ENCODE peak calls at places on chromosomes 5 and 9, in four cellular contexts. J is mesendoderm, O is H9, L is H1. F is an unnamed sample.

GRCh38 chr9:137159105-137160053 is 10.5 kb downstream of the LRRC26 start:
- DNase-seq in J (no peak), O (no peak), L (no peak), F (no peak)

GRCh38 chr5:89372176-89372575 is 489.2 kb upstream of the MEF2C start:
- DNase-seq in J (no peak), O (no peak), L (no peak), F (no peak)

GRCh38 chr9:138015021-138015829 is 137.6 kb downstream of the CACNA1B start:
- DNase-seq in J (no peak), O (no peak), L (no peak), F (no peak)

GRCh38 chr5:6710078-6710477 is 3.2 kb upstream of the TENT4A start:
- DNase-seq in J (no peak), O (no peak), L (no peak), F (no peak)

GRCh38 chr9:125238915-125239446 is 2.2 kb downstream of the HSPA5 start:
- DNase-seq in J (no peak), O (no peak), L (no peak), F (no peak)

GRCh38 chr5:67957374-67957773 is 258.2 kb upstream of the PIK3R1 start:
- DNase-seq in J (peak), O (no peak), L (no peak), F (no peak)

GRCh38 chr9:23686896-23687295 is 139.1 kb downstream of the ELAVL2 start:
- DNase-seq in J (no peak), O (no peak), L (no peak), F (no peak)

GRCh38 chr5:81534481-81534840 is 140.5 kb upstream of the ACOT12 start:
- DNase-seq in J (no peak), O (no peak), L (no peak), F (peak)

GRCh38 chr9:126532019-126532462 is 81.7 kb upstream of the LMX1B start:
- DNase-seq in J (no peak), O (peak), L (no peak), F (no peak)

GRCh38 chr9:135244751-135245221 is 157.3 kb downstream of the OLFM1 start:
- DNase-seq in J (no peak), O (no peak), L (no peak), F (no peak)

GRCh38 chr5:128259530-128260145 is 176.1 kb downstream of the SLC12A2 start:
- DNase-seq in J (no peak), O (no peak), L (no peak), F (no peak)

DNA sequence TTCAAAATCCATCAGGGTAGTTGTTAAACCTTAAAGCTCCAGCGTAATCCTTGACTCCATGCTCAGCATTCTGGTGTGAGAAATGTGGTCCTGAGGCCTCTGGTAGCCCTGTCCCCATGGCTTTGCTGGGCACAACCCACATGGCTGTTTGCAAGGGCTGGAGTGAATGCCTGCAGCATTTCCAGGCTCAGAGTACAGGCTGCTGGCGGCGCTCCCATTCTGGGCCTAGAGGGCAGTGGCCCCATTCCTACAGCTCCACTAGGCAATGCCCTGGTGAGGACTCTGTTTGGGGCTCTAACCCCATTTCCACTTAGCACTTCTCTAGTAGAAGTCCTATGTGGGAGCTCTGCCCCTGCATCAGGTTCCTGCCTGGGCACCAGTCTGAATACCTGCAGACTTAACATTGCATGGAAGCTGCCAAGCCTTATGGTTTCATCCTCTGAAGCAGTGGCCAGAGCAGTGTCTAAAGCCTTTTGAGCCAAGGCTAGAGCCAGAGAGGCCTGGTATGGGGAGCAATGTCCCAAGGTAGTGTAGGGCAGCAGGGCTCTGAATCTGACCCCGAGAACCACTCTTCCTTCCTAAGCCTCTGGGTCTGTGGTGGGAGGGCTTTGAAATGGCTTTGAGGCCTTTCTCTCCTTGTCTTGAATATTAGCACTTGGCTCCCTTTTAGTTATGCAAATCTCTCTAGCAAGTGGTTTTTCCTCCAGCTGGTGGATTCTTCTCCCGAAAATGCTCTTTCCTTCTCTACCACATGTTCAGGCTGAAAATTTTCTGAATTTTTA is 5.8 kb upstream of the ALDH1A1 start:
- DNase-seq in J (no peak), O (peak), L (no peak), F (no peak)
- H4K5ac ChIP-seq in J (no peak), O (no peak), L (no peak), F (no peak)

GRCh38 chr9:94554078-94554438 is 825 bp upstream of the PCAT7 start:
- DNase-seq in J (no peak), O (no peak), L (no peak), F (no peak)

GRCh38 chr9:94560237-94560636 is 5.4 kb downstream of the PCAT7 start:
- DNase-seq in J (no peak), O (no peak), L (no peak), F (no peak)

GRCh38 chr9:94553029-94553938 is 1.6 kb upstream of the PCAT7 start:
- DNase-seq in J (peak), O (peak), L (no peak), F (no peak)

DNA sequence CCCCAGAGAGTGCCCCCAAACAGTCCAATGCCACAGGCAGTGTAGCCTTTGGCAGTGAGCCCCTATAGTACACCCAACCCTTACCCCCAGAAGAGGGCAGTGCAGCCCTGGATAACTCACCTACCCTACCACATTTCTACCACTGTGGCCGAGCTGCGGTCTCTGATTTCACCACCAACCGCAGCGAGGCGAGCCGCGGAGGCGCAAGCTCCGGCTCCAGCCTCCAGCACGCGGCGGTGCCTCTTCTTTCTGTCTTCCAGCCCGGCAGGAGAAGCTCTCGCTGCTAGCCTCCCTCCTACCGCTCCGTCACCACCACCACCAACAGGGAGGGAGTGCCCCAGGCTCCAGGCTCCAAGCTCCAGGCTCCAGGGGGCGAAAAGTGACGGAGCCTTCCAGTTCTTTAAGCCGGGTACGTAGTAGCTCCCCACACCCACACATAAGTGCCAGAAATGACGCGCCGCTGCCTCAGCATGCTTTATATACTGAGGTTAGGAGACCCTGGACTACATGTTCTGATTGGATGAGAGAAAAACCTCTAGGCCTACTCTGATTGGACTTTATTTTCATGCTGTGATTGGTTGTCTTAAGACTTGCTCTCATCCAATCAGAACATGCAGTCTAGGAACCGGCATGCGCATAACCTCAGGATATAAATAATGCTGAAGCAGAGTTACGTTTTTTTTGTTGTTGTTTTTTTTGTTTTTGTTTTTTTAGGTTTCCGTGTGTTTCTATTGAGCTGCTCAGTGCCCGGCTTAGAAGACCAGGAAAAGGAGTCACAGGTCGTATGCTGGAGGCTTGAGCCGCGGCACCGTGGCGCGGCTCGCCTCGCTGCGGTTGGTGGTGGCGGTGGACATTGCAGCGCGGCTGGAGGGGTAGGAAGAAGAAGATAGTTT is at the start of gene PCAT7:
- DNase-seq in J (peak), O (peak), L (peak), F (no peak)
- H3K9ac ChIP-seq in J (peak), O (peak), L (peak), F (no peak)

DNA sequence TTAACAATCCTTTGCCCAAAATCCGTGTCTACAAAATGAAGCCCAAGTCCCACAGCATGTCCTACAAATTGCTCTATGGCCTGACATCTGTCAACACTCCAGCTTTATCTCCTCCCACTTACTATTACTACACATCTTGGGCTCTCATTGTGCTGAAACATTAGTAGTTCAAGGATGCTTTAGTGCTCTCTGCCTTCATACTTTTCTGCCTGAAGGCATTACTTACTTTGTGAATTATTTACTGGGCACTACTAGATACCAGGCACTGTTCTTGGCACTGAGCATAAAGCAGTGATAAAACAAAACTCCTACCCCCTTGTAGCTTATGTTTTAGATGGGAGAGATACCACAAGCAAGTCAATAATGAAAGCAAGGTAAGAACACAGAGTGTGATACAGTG is 113.4 kb downstream of the TTLL11 start:
- DNase-seq in J (no peak), O (no peak), L (no peak), F (no peak)
- H4K5ac ChIP-seq in J (no peak), O (no peak), L (no peak), F (no peak)

GRCh38 chr5:14155075-14155474 is 11.9 kb downstream of the TRIO start:
- DNase-seq in J (no peak), O (no peak), L (no peak), F (no peak)

GRCh38 chr5:14155730-14156129 is 12.6 kb downstream of the TRIO start:
- DNase-seq in J (no peak), O (no peak), L (no peak), F (no peak)

GRCh38 chr5:14153932-14154646 is 10.9 kb downstream of the TRIO start:
- DNase-seq in J (peak), O (no peak), L (no peak), F (peak)

GRCh38 chr5:14156611-14157493 is 13.7 kb downstream of the TRIO start:
- DNase-seq in J (peak), O (no peak), L (no peak), F (peak)

DNA sequence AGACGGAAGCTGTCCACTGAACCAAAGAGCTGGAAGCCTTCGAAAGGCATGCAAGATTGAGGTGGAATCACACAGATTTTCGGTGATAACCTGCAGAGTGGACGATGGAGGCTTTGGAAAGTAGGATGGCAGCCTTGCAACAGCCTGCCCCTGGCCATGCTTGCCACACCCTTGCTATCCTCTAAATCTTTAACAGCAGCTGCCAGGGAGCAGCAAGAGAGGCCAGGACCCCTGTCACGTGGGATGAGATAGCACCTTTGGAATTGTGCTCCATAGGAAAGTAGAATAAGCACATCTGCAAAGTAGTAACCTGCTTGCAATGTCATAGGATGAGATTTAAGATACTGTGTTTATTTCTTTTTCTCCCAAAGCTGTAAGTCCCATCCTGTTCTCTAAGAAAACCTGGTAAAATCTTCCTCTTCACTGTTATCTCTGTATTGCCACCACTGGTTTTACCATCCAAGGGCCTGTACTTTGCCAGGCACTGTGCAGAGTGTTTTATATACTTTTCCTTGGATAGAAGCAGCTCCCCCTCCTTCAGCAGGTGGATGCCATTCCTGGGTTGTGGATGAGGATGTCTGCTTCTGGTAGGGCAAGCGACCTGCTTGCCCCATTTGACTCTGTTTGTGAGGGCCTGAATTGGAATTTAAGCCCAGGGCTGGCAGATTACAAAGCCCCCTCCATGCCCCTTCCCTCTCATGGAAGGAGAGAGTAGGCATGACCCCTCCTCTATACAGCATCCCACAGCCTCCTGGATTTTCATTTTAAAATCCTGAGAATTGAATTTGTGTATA is 10.1 kb downstream of the TRIO start:
- DNase-seq in J (no peak), O (no peak), L (no peak), F (no peak)
- H3K9ac ChIP-seq in J (no peak), O (no peak), L (no peak), F (peak)

GRCh38 chr5:119706049-119706448 is 76.7 kb downstream of the FAM170A start:
- DNase-seq in J (no peak), O (no peak), L (no peak), F (no peak)
- H4K5ac ChIP-seq in J (no peak), O (no peak), L (no peak), F (no peak)

GRCh38 chr5:141477169-141477568 is 1.4 kb downstream of the PCDHGC3 start:
- DNase-seq in J (no peak), O (no peak), L (no peak), F (no peak)
- H3K9ac ChIP-seq in J (no peak), O (no peak), L (no peak), F (peak)

GRCh38 chr5:114857951-114858401 is 311.7 kb downstream of the TRIM36 start:
- DNase-seq in J (no peak), O (peak), L (no peak), F (no peak)
- H4K5ac ChIP-seq in J (no peak), O (no peak), L (no peak), F (no peak)

GRCh38 chr9:93712896-93713295 is 136.5 kb downstream of the PHF2 start:
- DNase-seq in J (no peak), O (no peak), L (no peak), F (no peak)
- H3K9ac ChIP-seq in J (no peak), O (no peak), L (no peak), F (no peak)

F was measured in IMR-90.